ENCODE peak calls at places on chromosomes 4 and X, in seven cellular contexts. L is T-helper 2 cell; X is putamen; Q is cardiac muscle cell; E is stimulated activated effector memory CD8-positive, alpha-beta T cell treated with anti-CD3 and anti-CD28 coated beads, Interleukin-12 subunit alpha, Interleukin-12 subunit beta, amount 100 ng/mL, for 72 hours; O is activated gamma-delta T cell treated with Interleukin-2 at 50 U/mL for 16 hours; J is left cardiac atrium. F is an unnamed sample.

GRCh38 chrX:149472620-149473019 is 32.5 kb downstream of the IDS start:
- DNase-seq in L (no peak), X (no peak), Q (no peak), E (no peak), O (no peak), J (no peak), F (no peak)

GRCh38 chr4:102299302-102299701 is 46.0 kb downstream of the SLC39A8 start:
- DNase-seq in L (no peak), X (no peak), Q (no peak), E (no peak), O (no peak), J (no peak), F (no peak)

GRCh38 chr4:23878912-23879732 is 10.7 kb downstream of the PPARGC1A start:
- DNase-seq in L (no peak), X (no peak), Q (peak; percentile 46), E (no peak), O (no peak), J (no peak), F (no peak)

GRCh38 chrX:12971282-12972003 is 3.5 kb upstream of the TMSB4X start:
- DNase-seq in L (no peak), X (no peak), Q (no peak), E (no peak), O (no peak), J (peak; percentile 64), F (no peak)

GRCh38 chr4:151772322-151772721 is 11.5 kb upstream of the GATB start:
- DNase-seq in L (no peak), X (no peak), Q (no peak), E (no peak), O (no peak), J (no peak), F (no peak)

GRCh38 chrX:109218761-109219160 is 263.1 kb downstream of the GUCY2F start:
- DNase-seq in L (no peak), X (no peak), Q (no peak), E (no peak), O (no peak), J (no peak), F (no peak)

GRCh38 chrX:11464836-11465458 is 171.7 kb downstream of the AMELX start:
- DNase-seq in L (no peak), X (no peak), Q (no peak), E (no peak), O (no peak), J (no peak), F (no peak)

GRCh38 chrX:107429090-107429489 is 20.4 kb upstream of the FRMPD3 start:
- DNase-seq in L (no peak), X (no peak), Q (peak; percentile 39), E (no peak), O (peak; percentile 21), J (no peak), F (no peak)

GRCh38 chr4:183348706-183349659 is 26.8 kb upstream of the CLDN24 start:
- DNase-seq in L (no peak), X (no peak), Q (peak; percentile 83), E (no peak), O (no peak), J (no peak), F (no peak)

GRCh38 chrX:119168104-119168503 is 40.5 kb upstream of the KIAA1210 start:
- DNase-seq in L (no peak), X (no peak), Q (no peak), E (no peak), O (no peak), J (no peak), F (no peak)

GRCh38 chrX:40006025-40007017 is 91.4 kb downstream of the BCOR start:
- DNase-seq in L (no peak), X (no peak), Q (peak; percentile 50), E (peak; percentile 31), O (no peak), J (peak; percentile 57), F (no peak)

GRCh38 chr4:6674500-6675149 is 19.1 kb upstream of the S100P start:
- DNase-seq in L (no peak), X (peak; percentile 15), Q (peak; percentile 27), E (no peak), O (peak; percentile 65), J (no peak), F (peak; percentile 66)

GRCh38 chr4:151436093-151436518 is 27.1 kb downstream of the FHIP1A start:
- DNase-seq in L (no peak), X (no peak), Q (no peak), E (no peak), O (no peak), J (no peak), F (no peak)

F was measured in A549.